ENCODE peak calls at places on chromosome 22, in nine cellular contexts. R is Peyer's patch, Q is cardiac muscle cell, S is HL-60, W is heart left ventricle, B is body of pancreas, K is HepG2, Y is IMR-90, V is PC-3. F is an unnamed sample.

GRCh38 chr22:21866821-21867527 is 471 bp downstream of the MAPK1 start:
- DNase-seq in R (no peak), Q (peak), S (no peak), W (no peak), B (peak), K (no peak), Y (no peak), V (peak), F (peak)

GRCh38 chr22:31995807-31996206 is 47.3 kb upstream of the SLC5A1 start:
- DNase-seq in R (no peak), Q (no peak), S (no peak), W (no peak), B (no peak), K (no peak), Y (no peak), V (no peak), F (no peak)

GRCh38 chr22:50208430-50208938 is 7.7 kb downstream of the SELENOO start:
- DNase-seq in R (no peak), Q (no peak), S (no peak), W (no peak), B (peak), K (no peak), Y (no peak), V (no peak), F (no peak)

GRCh38 chr22:37655252-37655563 is 3.3 kb upstream of the PDXP start:
- DNase-seq in R (no peak), Q (no peak), S (no peak), W (no peak), B (no peak), K (no peak), Y (no peak), V (no peak), F (no peak)

GRCh38 chr22:49433717-49434611 is 393.7 kb downstream of the BRD1 start:
- DNase-seq in R (no peak), Q (no peak), S (no peak), W (no peak), B (no peak), K (peak), Y (no peak), V (peak), F (no peak)

GRCh38 chr22:25447689-25448434 is 116.6 kb upstream of the GRK3 start:
- DNase-seq in R (peak), Q (peak), S (peak), W (peak), B (peak), K (peak), Y (peak), V (peak), F (peak)

GRCh38 chr22:17266261-17266971 is 47.2 kb upstream of the ADA2 start:
- DNase-seq in R (peak), Q (peak), S (no peak), W (peak), B (peak), K (no peak), Y (no peak), V (no peak), F (no peak)

GRCh38 chr22:48748860-48749554 is 1078.7 kb downstream of the BRD1 start:
- DNase-seq in R (no peak), Q (no peak), S (no peak), W (peak), B (no peak), K (no peak), Y (no peak), V (no peak), F (no peak)

GRCh38 chr22:22752556-22753477 is 108.4 kb downstream of the GGTLC2 start:
- DNase-seq in R (no peak), Q (no peak), S (peak), W (no peak), B (peak), K (no peak), Y (peak), V (peak), F (no peak)

GRCh38 chr22:50247748-50248147 is 2.9 kb upstream of the TUBGCP6 start:
- DNase-seq in R (peak), Q (no peak), S (no peak), W (no peak), B (peak), K (no peak), Y (peak), V (peak), F (peak)

GRCh38 chr22:21632237-21632895 is at the start of gene CCDC116:
- DNase-seq in R (no peak), Q (no peak), S (peak), W (no peak), B (no peak), K (peak), Y (no peak), V (no peak), F (no peak)

GRCh38 chr22:48702573-48703264 is 1125.0 kb downstream of the BRD1 start:
- DNase-seq in R (no peak), Q (no peak), S (peak), W (no peak), B (peak), K (peak), Y (no peak), V (no peak), F (no peak)

GRCh38 chr22:50032941-50033601 is 20.5 kb upstream of the IL17REL start:
- DNase-seq in R (peak), Q (no peak), S (no peak), W (no peak), B (no peak), K (no peak), Y (no peak), V (no peak), F (no peak)

GRCh38 chr22:39724390-39724789 is 153.8 kb downstream of the CACNA1I start:
- DNase-seq in R (no peak), Q (no peak), S (no peak), W (no peak), B (no peak), K (no peak), Y (no peak), V (no peak), F (no peak)

GRCh38 chr22:46062232-46062615 is 85.3 kb upstream of the WNT7B start:
- DNase-seq in R (peak), Q (no peak), S (no peak), W (no peak), B (no peak), K (no peak), Y (no peak), V (no peak), F (no peak)

GRCh38 chr22:36220457-36220921 is 18.8 kb downstream of the APOL2 start:
- DNase-seq in R (peak), Q (no peak), S (no peak), W (peak), B (no peak), K (no peak), Y (peak), V (peak), F (peak)

GRCh38 chr22:25221790-25222189 is 2.4 kb downstream of the CRYBB2 start:
- DNase-seq in R (no peak), Q (no peak), S (no peak), W (no peak), B (no peak), K (no peak), Y (no peak), V (no peak), F (no peak)

GRCh38 chr22:41215926-41216325 is 10.8 kb downstream of the L3MBTL2 start:
- DNase-seq in R (no peak), Q (no peak), S (no peak), W (no peak), B (no peak), K (no peak), Y (no peak), V (no peak), F (no peak)

GRCh38 chr22:41222846-41223507 is 17.8 kb downstream of the CHADL start:
- DNase-seq in R (no peak), Q (no peak), S (no peak), W (no peak), B (no peak), K (no peak), Y (no peak), V (no peak), F (no peak)

GRCh38 chr22:41217553-41218157 is 12.5 kb downstream of the L3MBTL2 start:
- DNase-seq in R (no peak), Q (no peak), S (peak), W (peak), B (peak), K (no peak), Y (peak), V (no peak), F (peak)

GRCh38 chr22:41215409-41215808 is 10.3 kb downstream of the L3MBTL2 start:
- DNase-seq in R (no peak), Q (no peak), S (no peak), W (no peak), B (no peak), K (no peak), Y (no peak), V (no peak), F (no peak)

DNA sequence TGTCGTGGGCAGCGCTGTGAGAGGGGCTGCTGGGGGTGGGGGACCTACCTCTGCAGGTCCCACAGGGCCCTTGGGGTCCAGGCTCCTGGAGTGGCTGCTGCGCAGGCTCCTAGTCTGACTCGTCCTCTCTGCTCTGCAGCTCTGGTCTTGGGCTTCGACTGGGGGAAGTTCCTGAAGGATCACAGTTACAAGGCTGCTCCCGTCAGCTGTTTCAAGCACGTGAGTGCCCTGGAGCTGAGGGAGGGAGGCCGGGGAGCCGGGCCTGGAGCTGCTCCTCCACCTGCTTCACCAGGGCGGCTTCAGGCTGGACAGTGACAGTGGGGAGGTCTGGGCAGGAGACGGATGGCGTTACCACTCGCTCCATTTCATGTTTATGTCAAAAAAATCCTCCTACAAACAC is 11.9 kb downstream of the L3MBTL2 start:
- DNase-seq in R (no peak), Q (no peak), S (no peak), W (no peak), B (no peak), K (no peak), Y (peak), V (no peak), F (no peak)
- H3K4me3 ChIP-seq in R (no peak), Q (no peak), S (no peak), W (no peak), B (no peak), K (no peak), Y (no peak), V (no peak), F (no peak)

DNA sequence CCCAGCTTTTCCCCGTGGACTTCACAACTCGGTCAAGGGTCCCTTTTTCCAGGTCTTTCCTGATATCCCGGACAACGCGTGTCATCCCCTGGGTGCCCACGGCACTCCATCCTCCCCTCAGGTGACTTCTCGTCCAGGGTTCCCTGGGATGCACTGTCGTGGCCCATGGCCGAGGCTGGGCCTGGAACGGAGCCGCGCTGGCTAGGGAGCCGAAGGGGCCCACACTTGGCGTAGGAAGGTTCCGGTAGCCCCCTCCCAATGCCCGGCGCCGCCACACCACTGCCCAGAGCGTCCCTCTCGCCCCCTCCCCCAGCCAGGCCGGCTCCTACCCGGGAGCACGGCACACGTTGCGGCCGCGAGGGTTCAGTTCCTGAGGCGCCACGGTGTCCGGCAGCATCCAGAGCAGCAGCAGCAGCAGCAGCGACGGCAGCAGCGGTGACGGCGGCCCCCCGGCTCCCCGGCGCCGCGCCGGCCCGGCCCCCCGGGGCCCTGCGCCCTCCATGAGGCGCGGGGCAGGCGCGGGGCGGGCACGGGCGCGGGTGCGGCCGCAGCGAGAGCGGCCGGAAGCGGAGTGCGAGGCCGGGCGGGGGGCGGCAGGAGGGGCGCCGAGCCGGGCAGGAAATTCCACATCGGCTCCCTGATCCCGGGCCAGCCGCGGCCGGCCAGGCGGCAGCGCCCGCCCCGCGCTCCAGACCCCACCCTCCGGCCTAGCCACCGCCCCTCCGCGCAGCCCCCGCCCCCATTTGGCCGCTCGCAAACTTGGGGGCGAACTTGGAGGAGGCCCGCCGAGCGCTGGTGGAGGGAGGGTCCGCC is at the start of gene SCARF2:
- DNase-seq in R (peak), Q (peak), S (no peak), W (peak), B (peak), K (no peak), Y (peak), V (no peak), F (no peak)
- H3K27ac ChIP-seq in R (peak), Q (peak), S (no peak), W (peak), B (peak), K (peak), Y (peak), V (no peak), F (no peak)

GRCh38 chr22:42630211-42630610 is 10.2 kb downstream of the ATP5MGL start:
- DNase-seq in R (no peak), Q (no peak), S (no peak), W (no peak), B (no peak), K (no peak), Y (no peak), V (no peak), F (no peak)

GRCh38 chr22:42635531-42635930 is 4.9 kb downstream of the ATP5MGL start:
- DNase-seq in R (peak), Q (no peak), S (no peak), W (peak), B (no peak), K (no peak), Y (peak), V (peak), F (peak)

GRCh38 chr22:42630901-42631602 is 9.3 kb downstream of the ATP5MGL start:
- DNase-seq in R (peak), Q (no peak), S (no peak), W (no peak), B (no peak), K (no peak), Y (no peak), V (no peak), F (no peak)

GRCh38 chr22:42633013-42633412 is 7.4 kb downstream of the ATP5MGL start:
- DNase-seq in R (no peak), Q (no peak), S (no peak), W (no peak), B (no peak), K (no peak), Y (no peak), V (no peak), F (no peak)

GRCh38 chr22:42632096-42632495 is 8.3 kb downstream of the ATP5MGL start:
- DNase-seq in R (peak), Q (no peak), S (no peak), W (no peak), B (no peak), K (peak), Y (no peak), V (no peak), F (no peak)
- TF ChIP-seq CTCF in R (peak), Q (peak), S (no peak), W (no peak), B (no peak), K (peak), Y (peak), V (peak), F (peak)

GRCh38 chr22:27796118-27796517 is 5.4 kb downstream of the MN1 start:
- DNase-seq in R (no peak), Q (no peak), S (no peak), W (no peak), B (no peak), K (no peak), Y (no peak), V (no peak), F (no peak)
- H3K4me3 ChIP-seq in R (no peak), Q (peak), S (no peak), W (no peak), B (no peak), K (no peak), Y (no peak), V (no peak), F (peak)